ENCODE peak calls at places on chromosome 18, in nine cellular contexts. P is progenitor cell of endocrine pancreas, Z is hepatocyte, W is bronchial epithelial cell, E is mesothelial cell of epicardium, U is neural crest cell, O is AG10803, I is osteocyte, S is prostate gland. A is an unnamed sample.

GRCh38 chr18:13558132-13558531 is 168.2 kb downstream of the FAM210A start:
- DNase-seq in I (peak; percentile 64), Z (peak; percentile 55), S (no peak), W (peak; percentile 32), P (no peak), O (peak; percentile 49), E (peak; percentile 42), U (peak; percentile 31), A (peak; percentile 46)

GRCh38 chr18:12026562-12026961 is 45.3 kb downstream of the IMPA2 start:
- DNase-seq in W (no peak), U (no peak), S (no peak), P (no peak), Z (no peak), O (no peak), E (no peak), I (no peak), A (no peak)

GRCh38 chr18:26865557-26865956 is at the start of gene AQP4:
- DNase-seq in W (no peak), O (no peak), P (no peak), I (no peak), S (no peak), U (no peak), E (no peak), Z (no peak), A (no peak)

GRCh38 chr18:73741946-73742345 is 405.7 kb downstream of the FBXO15 start:
- DNase-seq in P (no peak), S (no peak), U (no peak), I (no peak), O (peak; percentile 34), W (peak; percentile 72), Z (no peak), E (no peak), A (no peak)

GRCh38 chr18:32289480-32290075 is 99.7 kb downstream of the MEP1B start:
- DNase-seq in S (peak; percentile 55), Z (peak; percentile 80), W (peak; percentile 71), I (no peak), P (peak; percentile 38), U (peak; percentile 57), O (peak; percentile 65), E (no peak), A (peak; percentile 25)

GRCh38 chr18:75016025-75016717 is 192.8 kb downstream of the PTGR3 start:
- DNase-seq in S (no peak), P (no peak), I (no peak), Z (no peak), W (no peak), U (no peak), E (no peak), O (no peak), A (no peak)

GRCh38 chr18:58307441-58307840 is 263.4 kb downstream of the NEDD4L start:
- DNase-seq in Z (no peak), E (no peak), S (no peak), I (no peak), O (peak; percentile 23), W (no peak), U (no peak), P (no peak), A (no peak)

GRCh38 chr18:7524786-7525185 is 42.3 kb upstream of the PTPRM start:
- DNase-seq in O (no peak), W (no peak), Z (no peak), U (no peak), I (no peak), S (no peak), E (no peak), P (no peak), A (no peak)

GRCh38 chr18:28594034-28594433 is 417.1 kb upstream of the CDH2 start:
- DNase-seq in U (no peak), E (no peak), Z (no peak), O (no peak), W (peak; percentile 71), P (no peak), S (no peak), I (no peak), A (no peak)

GRCh38 chr18:60894254-60894945 is 438.8 kb upstream of the CDH20 start:
- DNase-seq in I (no peak), S (no peak), Z (no peak), U (no peak), P (no peak), W (peak; percentile 96), E (no peak), O (no peak), A (no peak)

GRCh38 chr18:5057348-5058012 is 139.6 kb downstream of the AKAIN1 start:
- DNase-seq in W (peak; percentile 28), I (no peak), P (peak; percentile 53), Z (peak; percentile 78), U (peak; percentile 71), O (peak; percentile 47), S (no peak), E (peak; percentile 75), A (peak; percentile 76)

GRCh38 chr18:57668021-57668420 is 46.4 kb upstream of the NARS1 start:
- DNase-seq in W (no peak), P (no peak), O (no peak), Z (no peak), U (no peak), I (no peak), E (no peak), S (no peak), A (no peak)

GRCh38 chr18:73669299-73669698 is 478.3 kb downstream of the FBXO15 start:
- DNase-seq in W (peak; percentile 28), S (peak; percentile 23), Z (no peak), P (no peak), U (no peak), E (no peak), O (peak; percentile 39), I (no peak), A (no peak)

GRCh38 chr18:29651121-29651675 is 1391.3 kb downstream of the DSC3 start:
- DNase-seq in U (no peak), S (no peak), Z (peak; percentile 14), O (peak; percentile 81), E (no peak), W (peak; percentile 89), P (no peak), I (no peak), A (no peak)

GRCh38 chr18:74337155-74337911 is 21.7 kb downstream of the C18orf63 start:
- DNase-seq in W (no peak), E (no peak), P (no peak), O (no peak), Z (no peak), U (no peak), I (no peak), S (no peak), A (no peak)

GRCh38 chr18:23938046-23938756 is 76.4 kb upstream of the TTC39C start:
- DNase-seq in W (no peak), Z (no peak), S (no peak), I (no peak), U (no peak), E (no peak), O (no peak), P (no peak), A (no peak)

GRCh38 chr18:57373017-57373416 is 20.7 kb downstream of the ST8SIA3 start:
- DNase-seq in I (no peak), U (no peak), O (no peak), Z (no peak), W (no peak), S (no peak), P (no peak), E (no peak), A (no peak)

GRCh38 chr18:34322365-34323289 is 97.9 kb upstream of the NOL4 start:
- DNase-seq in S (peak; percentile 40), I (no peak), W (peak; percentile 53), U (peak; percentile 66), O (peak; percentile 47), P (peak; percentile 46), E (peak; percentile 78), Z (peak; percentile 86), A (peak; percentile 78)
- TF ChIP-seq CTCF in S (peak; percentile 20), I (peak; percentile 91), W (peak; percentile 74), U (peak; percentile 91), O (peak; percentile 65), P (peak; percentile 92), E (peak; percentile 70), Z (peak; percentile 93), A (peak; percentile 68)

GRCh38 chr18:80187956-80188642 is 59.2 kb downstream of the PARD6G start:
- DNase-seq in U (no peak), E (no peak), S (no peak), Z (no peak), P (no peak), O (no peak), I (no peak), W (no peak), A (no peak)
- TF ChIP-seq CTCF in U (no peak), E (no peak), S (no peak), Z (no peak), P (no peak), O (no peak), I (no peak), W (no peak), A (no peak)

GRCh38 chr18:54984908-54985307 is 25.6 kb upstream of the CCDC68 start:
- DNase-seq in U (no peak), I (no peak), W (no peak), P (no peak), Z (no peak), E (no peak), O (no peak), S (no peak), A (no peak)

GRCh38 chr18:54981076-54981475 is 21.8 kb upstream of the CCDC68 start:
- DNase-seq in I (no peak), S (no peak), U (no peak), P (no peak), O (no peak), W (no peak), Z (no peak), E (no peak), A (no peak)

DNA sequence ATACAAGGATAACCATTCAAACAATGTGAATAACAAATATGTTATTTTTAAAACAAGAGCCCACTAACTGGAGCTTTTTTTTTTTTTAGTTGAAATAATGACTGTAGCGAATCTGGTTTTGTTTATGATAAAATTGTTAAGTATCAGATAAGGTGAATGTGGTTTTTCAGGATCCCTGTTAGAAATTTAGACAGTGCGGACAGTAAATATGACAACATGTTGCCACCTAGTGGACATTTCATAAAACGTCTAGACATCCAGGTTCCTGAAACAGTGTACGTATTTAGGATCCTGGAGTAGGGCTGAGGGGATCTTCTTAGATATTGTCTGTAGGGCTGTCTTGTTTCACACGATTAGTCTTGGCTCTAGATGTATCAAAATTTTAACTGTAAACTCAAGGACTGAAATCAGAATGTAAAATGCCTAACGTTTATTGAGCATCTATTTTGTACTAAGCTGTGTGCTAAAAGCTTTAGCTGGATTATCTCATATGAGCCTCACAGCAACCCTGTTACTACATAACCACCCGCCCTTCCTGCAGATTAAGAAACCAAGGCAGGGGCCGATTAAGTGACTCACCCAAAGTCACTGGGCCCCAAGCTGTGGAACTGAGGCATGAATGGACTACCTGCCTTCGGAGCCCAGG is 23.9 kb upstream of the CCDC68 start:
- DNase-seq in I (no peak), O (peak; percentile 61), P (no peak), Z (peak; percentile 70), W (peak; percentile 64), E (no peak), U (no peak), S (no peak), A (no peak)
- TF ChIP-seq CTCF in I (peak; percentile 85), O (peak; percentile 76), P (peak; percentile 75), Z (peak; percentile 78), W (peak; percentile 52), E (peak; percentile 92), U (peak; percentile 87), S (peak; percentile 52), A (peak; percentile 84)

DNA sequence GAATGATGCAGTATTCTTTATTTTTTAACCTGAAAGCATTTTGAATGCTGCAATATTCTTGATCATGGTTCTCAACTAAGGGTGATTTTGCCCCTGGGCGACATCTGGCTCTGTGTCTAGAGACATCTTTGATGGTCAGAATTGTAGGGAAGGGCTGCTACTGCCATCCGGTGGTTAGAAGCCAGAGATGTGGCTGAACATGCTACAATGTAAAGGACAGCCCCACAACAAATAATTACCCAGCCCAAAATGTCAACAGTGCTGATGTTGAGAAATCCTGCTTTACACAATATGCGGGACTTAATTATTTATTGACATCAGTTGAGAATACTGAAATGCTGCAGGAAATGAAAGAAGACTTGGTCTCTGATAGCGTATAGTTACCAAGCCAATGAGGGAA is 37.5 kb upstream of the SERPINB2 start:
- DNase-seq in Z (peak; percentile 50), U (peak; percentile 35), W (peak; percentile 86), E (no peak), S (peak; percentile 23), O (peak; percentile 51), P (no peak), I (no peak), A (peak; percentile 59)
- TF ChIP-seq CTCF in Z (peak; percentile 52), U (peak; percentile 65), W (peak; percentile 75), E (no peak), S (no peak), O (peak; percentile 68), P (peak; percentile 57), I (peak; percentile 54), A (no peak)

A was measured in glutamatergic neuron.